ENCODE peak calls at places on chromosome 3, in six cellular contexts. P is lung, I is foreskin fibroblast, L is GM06990, U is esophagus squamous epithelium, T is MM.1S. D is an unnamed sample.

GRCh38 chr3:128919988-128920387 is 40.6 kb downstream of the ACAD9 start:
- DNase-seq in P (no peak), I (no peak), L (no peak), U (no peak), T (no peak), D (no peak)

GRCh38 chr3:14262867-14263266 is 84.2 kb downstream of the LSM3 start:
- DNase-seq in P (no peak), I (no peak), L (no peak), U (no peak), T (no peak), D (no peak)

GRCh38 chr3:134650431-134651346 is at the start of gene KY:
- DNase-seq in P (no peak), I (peak; percentile 21), L (no peak), U (no peak), T (peak; percentile 80), D (no peak)

GRCh38 chr3:30913176-30913575 is 18.7 kb upstream of the GADL1 start:
- DNase-seq in P (no peak), I (no peak), L (no peak), U (no peak), T (no peak), D (no peak)

GRCh38 chr3:14487086-14487485 is 53.1 kb downstream of the GRIP2 start:
- DNase-seq in P (no peak), I (no peak), L (no peak), U (no peak), T (no peak), D (no peak)

GRCh38 chr3:15299036-15299435 is 33.4 kb downstream of the SH3BP5 start:
- DNase-seq in P (no peak), I (no peak), L (no peak), U (no peak), T (no peak), D (no peak)

GRCh38 chr3:119428538-119428937 is 34.9 kb downstream of the TMEM39A start:
- DNase-seq in P (no peak), I (no peak), L (no peak), U (no peak), T (no peak), D (no peak)

GRCh38 chr3:60250210-60250609 is 1001.0 kb downstream of the FHIT start:
- DNase-seq in P (no peak), I (no peak), L (no peak), U (no peak), T (no peak), D (no peak)

GRCh38 chr3:30356901-30357753 is 249.3 kb upstream of the TGFBR2 start:
- DNase-seq in P (no peak), I (no peak), L (no peak), U (no peak), T (no peak), D (no peak)

GRCh38 chr3:46112296-46112695 is 85.0 kb upstream of the XCR1 start:
- DNase-seq in P (no peak), I (no peak), L (no peak), U (no peak), T (no peak), D (no peak)

GRCh38 chr3:45026038-45026437 is at the start of gene CLEC3B:
- DNase-seq in P (peak; percentile 61), I (peak; percentile 67), L (no peak), U (no peak), T (no peak), D (peak; percentile 45)

GRCh38 chr3:126848991-126849390 is 133.9 kb upstream of the PLXNA1 start:
- DNase-seq in P (no peak), I (no peak), L (no peak), U (no peak), T (no peak), D (no peak)

GRCh38 chr3:10198761-10199688 is 34.3 kb downstream of the IRAK2 start:
- DNase-seq in P (peak; percentile 37), I (no peak), L (peak; percentile 61), U (no peak), T (peak; percentile 87), D (no peak)

GRCh38 chr3:155745795-155746550 is 1.1 kb upstream of the PLCH1 start:
- DNase-seq in P (peak; percentile 41), I (no peak), L (no peak), U (no peak), T (no peak), D (no peak)

GRCh38 chr3:64237083-64237482 is 11.8 kb upstream of the PRICKLE2 start:
- DNase-seq in P (no peak), I (no peak), L (no peak), U (no peak), T (no peak), D (no peak)

GRCh38 chr3:184899953-184900595 is 88.1 kb downstream of the VPS8 start:
- DNase-seq in P (no peak), I (no peak), L (no peak), U (no peak), T (no peak), D (no peak)

GRCh38 chr3:36918050-36918449 is 26.8 kb downstream of the TRANK1 start:
- DNase-seq in P (no peak), I (no peak), L (peak; percentile 57), U (no peak), T (peak; percentile 65), D (no peak)

GRCh38 chr3:120113128-120114116 is 19.2 kb upstream of the GSK3B start:
- DNase-seq in P (peak; percentile 31), I (peak; percentile 87), L (no peak), U (no peak), T (no peak), D (no peak)

GRCh38 chr3:171178714-171179113 is 152.2 kb upstream of the SLC2A2 start:
- DNase-seq in P (no peak), I (no peak), L (no peak), U (no peak), T (no peak), D (no peak)

GRCh38 chr3:122942937-122943827 is 84.4 kb downstream of the SEMA5B start:
- DNase-seq in P (peak; percentile 81), I (peak; percentile 33), L (peak; percentile 46), U (no peak), T (peak; percentile 32), D (peak; percentile 52)

GRCh38 chr3:122940628-122941086 is 86.9 kb downstream of the SEMA5B start:
- DNase-seq in P (no peak), I (no peak), L (no peak), U (no peak), T (no peak), D (no peak)

GRCh38 chr3:122942241-122942640 is 85.3 kb downstream of the SEMA5B start:
- DNase-seq in P (no peak), I (no peak), L (no peak), U (no peak), T (no peak), D (no peak)

GRCh38 chr3:122943828-122944190 is 83.8 kb downstream of the SEMA5B start:
- DNase-seq in P (no peak), I (no peak), L (no peak), U (no peak), T (no peak), D (no peak)

DNA sequence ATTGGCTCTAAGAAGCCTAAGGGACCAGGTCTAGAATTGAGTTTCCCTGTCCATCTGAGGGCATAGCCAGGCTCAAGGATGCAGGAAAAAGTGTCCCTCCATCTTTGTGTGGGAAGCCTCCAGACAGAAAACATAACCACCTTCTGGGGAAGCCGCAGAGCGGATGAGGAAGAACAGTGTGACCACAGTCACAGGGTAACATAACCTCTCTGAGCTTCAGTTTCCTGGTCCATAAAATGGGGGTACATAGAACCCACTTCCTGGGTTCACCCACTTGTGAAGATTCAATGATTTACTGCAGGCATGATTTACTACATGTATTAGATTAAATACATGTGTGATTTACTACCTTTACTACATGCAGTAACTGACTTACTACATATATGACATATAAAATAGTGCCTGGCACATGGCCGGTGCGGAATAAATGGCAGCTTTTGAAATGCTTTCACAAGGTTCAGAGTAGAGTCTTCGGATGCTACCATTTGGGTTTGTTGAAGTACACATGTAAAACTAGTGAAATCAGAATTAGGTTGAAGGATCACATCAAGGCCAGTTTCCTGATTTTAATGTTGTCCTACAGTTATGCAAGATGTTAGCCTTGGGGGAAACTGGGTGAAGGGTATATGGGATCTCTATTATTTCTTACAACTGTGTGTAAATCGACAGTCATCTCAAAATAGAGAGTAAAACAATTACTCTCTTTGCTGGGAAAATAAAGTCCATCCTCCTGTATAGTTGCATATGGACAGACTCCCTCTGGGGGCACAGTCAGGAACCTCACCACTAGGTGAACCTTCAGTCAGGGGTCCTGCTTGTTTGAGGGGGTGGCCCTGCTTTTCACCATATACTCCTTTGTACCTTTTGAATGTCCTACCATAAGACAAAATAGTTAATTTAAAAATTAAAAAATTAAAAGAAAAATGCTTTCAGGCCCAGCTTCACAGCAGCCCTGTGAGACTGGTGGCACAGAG is 86.0 kb downstream of the SEMA5B start:
- DNase-seq in P (no peak), I (no peak), L (no peak), U (no peak), T (no peak), D (no peak)
- TF ChIP-seq CTCF in P (no peak), I (peak; percentile 57), L (peak; percentile 22), U (no peak), T (peak; percentile 33), D (peak; percentile 26)

DNA sequence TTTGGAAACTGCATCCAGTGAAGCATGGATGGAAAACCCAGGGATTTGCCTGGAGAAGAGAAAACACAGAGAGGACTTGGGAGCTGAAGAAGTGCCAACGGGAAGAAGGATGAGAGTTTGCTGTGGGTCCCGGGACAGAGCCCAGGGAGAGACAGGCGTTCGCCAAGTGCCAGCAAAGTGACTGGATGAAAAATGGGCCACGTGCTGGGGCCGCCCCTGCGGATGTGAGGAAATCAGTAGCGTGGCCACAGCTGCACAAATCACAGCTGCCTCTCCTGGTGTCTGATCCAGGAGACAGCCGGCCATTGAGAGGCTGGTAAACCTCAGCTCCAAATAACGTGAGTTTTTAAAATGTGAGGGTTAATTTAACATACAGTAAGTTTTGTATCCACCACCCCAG is 70.4 kb downstream of the HES1 start:
- DNase-seq in P (peak; percentile 62), I (no peak), L (no peak), U (no peak), T (no peak), D (no peak)
- H3K4me3 ChIP-seq in P (no peak overlapping the region), I (no peak overlapping the region), L (no peak overlapping the region), U (no peak overlapping the region), T (no peak overlapping the region), D (no peak overlapping the region)

GRCh38 chr3:58122936-58123700 is 87.7 kb downstream of the DNASE1L3 start:
- DNase-seq in P (no peak), I (no peak), L (no peak), U (no peak), T (no peak), D (no peak)

GRCh38 chr3:58120075-58120812 is 90.5 kb downstream of the DNASE1L3 start:
- DNase-seq in P (no peak), I (no peak), L (no peak), U (no peak), T (no peak), D (peak; percentile 93)

GRCh38 chr3:58129041-58129440 is 81.7 kb downstream of the DNASE1L3 start:
- DNase-seq in P (no peak), I (no peak), L (no peak), U (no peak), T (no peak), D (no peak)

GRCh38 chr3:58121183-58121582 is 89.6 kb downstream of the DNASE1L3 start:
- DNase-seq in P (no peak), I (no peak), L (no peak), U (no peak), T (no peak), D (no peak)

GRCh38 chr3:58124387-58124786 is 86.4 kb downstream of the DNASE1L3 start:
- DNase-seq in P (no peak), I (no peak), L (no peak), U (no peak), T (no peak), D (no peak)
- TF ChIP-seq CTCF in P (no peak), I (no peak), L (no peak), U (no peak), T (no peak), D (no peak)

GRCh38 chr3:50334339-50335075 is 6.1 kb downstream of the RASSF1 start:
- DNase-seq in P (no peak), I (no peak), L (no peak), U (no peak), T (no peak), D (peak; percentile 89)
- H3K4me3 ChIP-seq in P (no peak overlapping the region), I (peak overlapping the region; percentile 22), L (no peak overlapping the region), U (no peak overlapping the region), T (no peak overlapping the region), D (peak overlapping the region; percentile 89)